ENCODE peak calls at places on chromosomes 2 and 18, in ten cellular contexts. T, B, Y, K, Z, C, M, J, G and I are unnamed samples. For H3K36me3, the result is how much of the 10 kb centered on the place peaks cover.

GRCh38 chr2:233092446-233093438 is 32.6 kb downstream of the INPP5D start:
- DNase-seq in B (peak), K (no peak), M (no peak), Y (no peak), Z (no peak), G (no peak), T (no peak), C (no peak), J (no peak), I (no peak)

GRCh38 chr2:241413929-241414580 is 58.0 kb downstream of the FARP2 start:
- DNase-seq in B (no peak), G (no peak), C (no peak), T (no peak), J (no peak), Z (no peak), K (no peak), Y (no peak), M (no peak), I (no peak)

GRCh38 chr2:222655406-222655747 is 515 bp downstream of the FARSB start:
- DNase-seq in Y (peak), G (peak), K (no peak), B (no peak), J (no peak), C (peak), T (no peak), Z (no peak), M (no peak), I (peak)

GRCh38 chr2:241571821-241572620 is 13.5 kb downstream of the BOK start:
- DNase-seq in B (peak), Y (no peak), C (no peak), K (no peak), M (no peak), G (no peak), T (no peak), J (no peak), Z (no peak), I (no peak)

GRCh38 chr2:58432491-58433166 is 191.5 kb upstream of the FANCL start:
- DNase-seq in Y (no peak), J (no peak), B (no peak), K (no peak), Z (no peak), T (no peak), M (no peak), C (no peak), G (no peak), I (no peak)

GRCh38 chr2:172985139-172985874 is 90.3 kb upstream of the MAP3K20 start:
- DNase-seq in C (no peak), Z (no peak), M (no peak), B (no peak), J (no peak), G (peak), K (peak), Y (no peak), T (no peak), I (no peak)

GRCh38 chr18:36737321-36737720 is 91.5 kb downstream of the TPGS2 start:
- DNase-seq in Z (no peak), C (no peak), B (no peak), K (no peak), Y (no peak), M (no peak), G (no peak), T (no peak), J (no peak), I (no peak)

GRCh38 chr2:8643996-8644356 is 37.9 kb upstream of the ID2 start:
- DNase-seq in B (no peak), J (no peak), G (no peak), K (no peak), M (no peak), Z (no peak), C (no peak), T (no peak), Y (no peak), I (no peak)

GRCh38 chr2:113012436-113013335 is 7.4 kb downstream of the IL36A start:
- DNase-seq in B (no peak), C (peak), G (no peak), Y (no peak), M (no peak), Z (peak), T (no peak), K (no peak), J (no peak), I (no peak)

GRCh38 chr2:233033672-233034071 is 1.2 kb downstream of the NEU2 start:
- DNase-seq in T (no peak), J (no peak), K (no peak), B (no peak), M (no peak), C (no peak), Z (no peak), Y (no peak), G (no peak), I (no peak)

GRCh38 chr2:104758199-104758620 is 95.7 kb upstream of the POU3F3 start:
- DNase-seq in K (no peak), T (no peak), Z (no peak), J (no peak), C (no peak), G (no peak), M (no peak), B (no peak), Y (peak), I (no peak)

GRCh38 chr2:219684721-219685689 is 57.6 kb downstream of the SLC4A3 start:
- DNase-seq in Z (peak), J (peak), G (peak), K (peak), M (no peak), T (peak), B (peak), Y (peak), C (peak), I (peak)

GRCh38 chr18:3466051-3466450 is 16.1 kb downstream of the TGIF1 start:
- DNase-seq in Y (no peak), Z (no peak), C (no peak), G (no peak), K (no peak), B (no peak), T (no peak), M (no peak), J (no peak), I (no peak)

GRCh38 chr2:45029215-45029614 is 20.0 kb upstream of the SIX2 start:
- DNase-seq in C (no peak), Y (no peak), Z (no peak), T (no peak), K (no peak), J (no peak), M (no peak), G (no peak), B (no peak), I (no peak)

GRCh38 chr2:170086117-170086688 is 91.7 kb upstream of the MYO3B start:
- DNase-seq in K (no peak), C (no peak), M (no peak), Y (peak), T (no peak), G (no peak), Z (no peak), B (no peak), J (no peak), I (no peak)

GRCh38 chr18:34947711-34948125 is 93.5 kb upstream of the MAPRE2 start:
- DNase-seq in K (no peak), J (no peak), C (no peak), B (no peak), Z (no peak), T (no peak), Y (no peak), G (no peak), M (no peak), I (no peak)

GRCh38 chr2:232869138-232870001 is 694 bp upstream of the SNORC start:
- DNase-seq in K (peak), T (peak), G (no peak), B (peak), Y (peak), M (peak), Z (no peak), J (no peak), C (no peak), I (no peak)

GRCh38 chr18:22844184-22844583 is 88.9 kb upstream of the RBBP8 start:
- DNase-seq in Y (no peak), C (no peak), M (no peak), G (no peak), Z (no peak), J (no peak), B (no peak), T (no peak), K (no peak), I (no peak)

GRCh38 chr2:9095690-9096089 is 92.2 kb upstream of the MBOAT2 start:
- DNase-seq in M (no peak), T (no peak), Y (peak), C (no peak), J (no peak), G (no peak), Z (no peak), B (no peak), K (peak), I (peak)

GRCh38 chr2:127012868-127013267 is 94.1 kb downstream of the BIN1 start:
- DNase-seq in G (no peak), K (no peak), Z (no peak), B (no peak), M (no peak), J (no peak), Y (no peak), C (no peak), T (no peak), I (no peak)

GRCh38 chr2:11677146-11678055 is 7.4 kb upstream of the NTSR2 start:
- DNase-seq in Y (peak), C (no peak), K (peak), G (no peak), T (no peak), Z (no peak), B (peak), M (peak), J (no peak), I (no peak)

GRCh38 chr18:76610933-76611749 is 116.1 kb upstream of the ZNF516 start:
- DNase-seq in G (no peak), C (no peak), J (no peak), T (no peak), B (no peak), Z (no peak), Y (peak), M (no peak), K (peak), I (no peak)

GRCh38 chr2:205323929-205324328 is 358.4 kb upstream of the NRP2 start:
- DNase-seq in T (no peak), B (no peak), G (no peak), C (no peak), Y (peak), K (no peak), M (no peak), J (no peak), Z (no peak), I (no peak)

GRCh38 chr2:38274286-38275276 is 102.5 kb downstream of the ATL2 start:
- DNase-seq in K (no peak), Y (peak), C (peak), T (no peak), Z (peak), M (no peak), G (peak), J (peak), B (no peak), I (no peak)

GRCh38 chr18:47075098-47075883 is 39.9 kb upstream of the ELOA2 start:
- DNase-seq in Z (no peak), B (no peak), T (no peak), K (no peak), Y (peak), M (no peak), J (no peak), G (peak), C (no peak), I (peak)

GRCh38 chr18:45330170-45330594 is 285.1 kb upstream of the SLC14A2 start:
- DNase-seq in C (no peak), K (no peak), T (no peak), M (no peak), Z (no peak), Y (no peak), J (no peak), G (no peak), B (no peak), I (no peak)

GRCh38 chr2:72982219-72982618 is 64.9 kb downstream of the EMX1 start:
- DNase-seq in B (no peak), K (no peak), G (no peak), M (no peak), C (no peak), T (no peak), Z (no peak), J (no peak), Y (no peak), I (no peak)

GRCh38 chr2:58072102-58072501 is 25.5 kb downstream of the VRK2 start:
- DNase-seq in Z (no peak), T (no peak), C (no peak), K (no peak), M (no peak), J (no peak), G (no peak), B (no peak), Y (no peak), I (no peak)

GRCh38 chr2:60977562-60977895 is 40.0 kb upstream of the PEX13 start:
- DNase-seq in G (no peak), Y (no peak), Z (no peak), K (no peak), J (no peak), C (no peak), B (no peak), T (no peak), M (no peak), I (no peak)

GRCh38 chr2:133667085-133667484 is 98.8 kb upstream of the NCKAP5 start:
- DNase-seq in T (no peak), B (no peak), Z (no peak), Y (no peak), K (no peak), C (no peak), M (no peak), J (no peak), G (no peak), I (no peak)

DNA sequence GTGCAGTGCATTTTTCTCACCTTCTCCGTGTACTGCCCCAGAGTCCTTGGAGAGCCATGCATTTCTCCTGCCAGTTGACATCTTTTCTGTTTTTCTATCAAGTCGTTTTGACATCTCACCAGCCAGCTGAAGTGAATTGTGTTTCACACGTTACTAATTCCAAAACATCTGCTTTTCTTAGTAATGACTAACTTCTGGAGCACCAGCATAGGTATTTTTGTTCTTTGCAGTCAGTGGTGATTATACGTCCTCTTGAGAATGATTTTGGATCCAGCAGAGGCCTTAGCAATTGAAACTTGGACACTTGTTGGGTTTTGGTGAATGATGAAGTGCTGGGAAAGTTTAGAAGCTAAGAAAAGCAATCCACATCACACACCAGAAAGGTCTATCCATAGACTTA is 112.5 kb downstream of the PIK3C3 start:
- DNase-seq in Y (no peak), J (no peak), G (no peak), M (no peak), K (no peak), T (no peak), Z (no peak), C (no peak), B (no peak), I (no peak)
- H3K36me3 ChIP-seq in Y (under half), J (under half), G (under half), M (half or more), K (under half), T (under half), Z (under half), C (under half), B (under half), I (under half)

GRCh38 chr2:207692206-207693065 is 19.0 kb upstream of the CCNYL1 start:
- DNase-seq in T (no peak), Z (no peak), K (peak), G (peak), J (no peak), B (no peak), M (no peak), C (peak), Y (peak), I (peak)
- TF ChIP-seq CTCF in T (no peak), Z (peak), K (peak), G (peak), J (peak), B (peak), M (no peak), C (peak), Y (peak), I (peak)

GRCh38 chr2:96485751-96486643 is 19.2 kb downstream of the NEURL3 start:
- DNase-seq in J (peak), Z (no peak), B (peak), C (no peak), Y (peak), T (peak), M (peak), K (peak), G (no peak), I (peak)
- TF ChIP-seq POLR2AphosphoS5 in J (peak), Z (no peak), B (peak), C (no peak), Y (no peak), T (no peak), M (no peak), K (peak), G (no peak), I (peak)

GRCh38 chr2:29054430-29054829 is 19.9 kb downstream of the PCARE start:
- DNase-seq in Z (no peak), C (no peak), T (no peak), M (no peak), K (no peak), Y (no peak), B (peak), J (no peak), G (no peak), I (no peak)
- H3K36me3 ChIP-seq in Z (under half), C (under half), T (under half), M (under half), K (under half), Y (under half), B (under half), J (under half), G (under half), I (under half)

GRCh38 chr2:236093134-236093533 is 75.1 kb downstream of the GBX2 start:
- DNase-seq in J (no peak), B (no peak), T (no peak), M (no peak), Z (no peak), Y (no peak), C (no peak), G (no peak), K (no peak), I (no peak)
- TF ChIP-seq CTCF in J (no peak), B (no peak), T (no peak), M (no peak), Z (no peak), Y (peak), C (no peak), G (no peak), K (no peak), I (no peak)

DNA sequence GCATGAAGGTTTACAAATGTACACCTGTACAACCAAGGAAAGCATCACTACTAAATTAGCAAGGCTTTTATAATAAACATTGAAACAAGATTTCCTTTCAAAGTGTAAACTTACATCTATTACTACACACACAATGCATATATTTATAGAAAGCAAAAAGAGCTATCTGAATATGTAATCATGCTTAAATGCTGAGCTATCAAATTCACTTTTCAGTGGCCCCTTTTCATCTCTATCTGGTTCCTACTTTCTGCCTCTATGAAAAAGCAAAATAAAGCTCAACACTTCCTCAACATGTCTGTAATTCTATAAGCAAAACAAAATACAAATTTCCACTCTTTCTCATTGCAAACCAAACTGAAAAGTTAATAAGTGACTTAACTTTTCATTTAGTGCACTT is 25.5 kb upstream of the SDC1 start:
- DNase-seq in G (no peak), Z (no peak), Y (no peak), T (no peak), C (no peak), J (no peak), M (no peak), K (no peak), B (no peak), I (no peak)
- TF ChIP-seq POLR2AphosphoS5 in G (no peak), Z (no peak), Y (no peak), T (no peak), C (no peak), J (no peak), M (no peak), K (no peak), B (no peak), I (no peak)